ENCODE peak calls at places on chromosomes 6 and 20, in nine cellular contexts. G is stomach, A is coronary artery, W is heart left ventricle, Y is breast epithelium, U is Peyer's patch, P is AG04450, X is left lung, I is kidney. M is an unnamed sample.

GRCh38 chr20:46624941-46625340 is 26.3 kb downstream of the SLC13A3 start:
- DNase-seq in G (no peak), A (no peak), W (no peak), Y (no peak), U (no peak), P (no peak), X (no peak), I (no peak), M (no peak)

GRCh38 chr20:19457551-19457950 is 245.1 kb downstream of the SLC24A3 start:
- DNase-seq in G (no peak), A (no peak), W (no peak), Y (no peak), U (no peak), P (no peak), X (no peak), I (no peak), M (no peak)

GRCh38 chr6:118649918-118650499 is 1.4 kb downstream of the CEP85L start:
- DNase-seq in G (no peak), A (no peak), W (no peak), Y (no peak), U (no peak), P (no peak), X (no peak), I (no peak), M (no peak)

GRCh38 chr6:38133932-38134703 is 314.6 kb downstream of the ZFAND3 start:
- DNase-seq in G (no peak), A (no peak), W (no peak), Y (no peak), U (no peak), P (no peak), X (no peak), I (no peak), M (no peak)

GRCh38 chr6:84625510-84625909 is 138.9 kb downstream of the TBX18 start:
- DNase-seq in G (no peak), A (no peak), W (no peak), Y (no peak), U (no peak), P (no peak), X (no peak), I (no peak), M (no peak)

GRCh38 chr6:43826739-43827138 is 56.7 kb downstream of the VEGFA start:
- DNase-seq in G (no peak), A (no peak), W (no peak), Y (no peak), U (no peak), P (no peak), X (no peak), I (no peak), M (peak)

GRCh38 chr20:62195736-62196135 is 12.9 kb downstream of the MTG2 start:
- DNase-seq in G (no peak), A (no peak), W (peak), Y (no peak), U (peak), P (no peak), X (no peak), I (peak), M (no peak)

GRCh38 chr6:43070028-43070632 is 6.0 kb upstream of the PTK7 start:
- DNase-seq in G (no peak), A (no peak), W (no peak), Y (no peak), U (no peak), P (no peak), X (no peak), I (no peak), M (peak)

GRCh38 chr20:63204362-63204761 is 11.6 kb downstream of the YTHDF1 start:
- DNase-seq in G (no peak), A (no peak), W (no peak), Y (no peak), U (no peak), P (no peak), X (no peak), I (peak), M (no peak)

GRCh38 chr6:144283781-144284473 is 1.2 kb upstream of the UTRN start:
- DNase-seq in G (no peak), A (no peak), W (no peak), Y (no peak), U (no peak), P (no peak), X (no peak), I (no peak), M (no peak)

GRCh38 chr20:33183292-33183691 is 15.3 kb downstream of the BPIFA2 start:
- DNase-seq in G (no peak), A (no peak), W (no peak), Y (no peak), U (no peak), P (no peak), X (no peak), I (no peak), M (no peak)

GRCh38 chr20:63258826-63259225 is 4.6 kb upstream of the NKAIN4 start:
- DNase-seq in G (no peak), A (no peak), W (no peak), Y (no peak), U (no peak), P (no peak), X (no peak), I (no peak), M (no peak)

GRCh38 chr6:88166901-88167624 is 916 bp upstream of the CNR1 start:
- DNase-seq in G (no peak), A (no peak), W (peak), Y (no peak), U (no peak), P (no peak), X (no peak), I (peak), M (no peak)

GRCh38 chr20:57947421-57948176 is 237.8 kb upstream of the PMEPA1 start:
- DNase-seq in G (no peak), A (no peak), W (peak), Y (no peak), U (no peak), P (no peak), X (no peak), I (no peak), M (no peak)

GRCh38 chr6:11384531-11385309 is 152.3 kb upstream of the NEDD9 start:
- DNase-seq in G (no peak), A (no peak), W (no peak), Y (no peak), U (no peak), P (no peak), X (no peak), I (no peak), M (no peak)

GRCh38 chr6:12436683-12437082 is 146.5 kb downstream of the EDN1 start:
- DNase-seq in G (no peak), A (no peak), W (no peak), Y (no peak), U (no peak), P (no peak), X (no peak), I (no peak), M (no peak)

GRCh38 chr6:90000864-90001731 is 106.8 kb downstream of the GJA10 start:
- DNase-seq in G (no peak), A (no peak), W (no peak), Y (no peak), U (no peak), P (no peak), X (no peak), I (no peak), M (no peak)

GRCh38 chr6:166955121-166955864 is 1.1 kb downstream of the RNASET2 start:
- DNase-seq in G (peak), A (no peak), W (peak), Y (no peak), U (no peak), P (no peak), X (peak), I (no peak), M (peak)

GRCh38 chr6:122657601-122658000 is 47.4 kb downstream of the PKIB start:
- DNase-seq in G (no peak), A (no peak), W (no peak), Y (no peak), U (no peak), P (no peak), X (no peak), I (no peak), M (no peak)

GRCh38 chr20:63017076-63017825 is 10.5 kb upstream of the BHLHE23 start:
- DNase-seq in G (no peak), A (no peak), W (peak), Y (no peak), U (peak), P (no peak), X (no peak), I (peak), M (peak)

GRCh38 chr20:11978496-11978895 is 60.8 kb downstream of the BTBD3 start:
- DNase-seq in G (no peak), A (no peak), W (no peak), Y (no peak), U (no peak), P (no peak), X (no peak), I (no peak), M (no peak)
- H3K4me3 ChIP-seq in G (no peak), A (no peak), W (no peak), Y (no peak), U (no peak), P (no peak), X (no peak), I (no peak), M (no peak)

GRCh38 chr6:73129653-73130443 is 95.4 kb downstream of the KHDC1L start:
- DNase-seq in G (peak), A (peak), W (peak), Y (peak), U (peak), P (peak), X (peak), I (peak), M (peak)

GRCh38 chr6:73131706-73132105 is 93.6 kb downstream of the KHDC1L start:
- DNase-seq in G (no peak), A (no peak), W (no peak), Y (no peak), U (no peak), P (peak), X (no peak), I (no peak), M (no peak)

GRCh38 chr6:73139681-73140080 is 85.6 kb downstream of the KHDC1L start:
- DNase-seq in G (no peak), A (no peak), W (no peak), Y (no peak), U (no peak), P (no peak), X (no peak), I (no peak), M (no peak)

GRCh38 chr6:73134588-73134987 is 90.7 kb downstream of the KHDC1L start:
- DNase-seq in G (no peak), A (no peak), W (no peak), Y (no peak), U (no peak), P (no peak), X (no peak), I (no peak), M (peak)
- TF ChIP-seq CTCF in G (no peak), A (no peak), W (no peak), Y (no peak), U (no peak), P (peak), X (peak), I (no peak), M (peak)

GRCh38 chr6:112039431-112039770 is 14.5 kb upstream of the CCN6 start:
- DNase-seq in G (no peak), A (no peak), W (no peak), Y (no peak), U (no peak), P (no peak), X (no peak), I (no peak), M (no peak)
- H3K4me3 ChIP-seq in G (no peak), A (no peak), W (no peak), Y (no peak), U (no peak), P (no peak), X (no peak), I (no peak), M (no peak)

DNA sequence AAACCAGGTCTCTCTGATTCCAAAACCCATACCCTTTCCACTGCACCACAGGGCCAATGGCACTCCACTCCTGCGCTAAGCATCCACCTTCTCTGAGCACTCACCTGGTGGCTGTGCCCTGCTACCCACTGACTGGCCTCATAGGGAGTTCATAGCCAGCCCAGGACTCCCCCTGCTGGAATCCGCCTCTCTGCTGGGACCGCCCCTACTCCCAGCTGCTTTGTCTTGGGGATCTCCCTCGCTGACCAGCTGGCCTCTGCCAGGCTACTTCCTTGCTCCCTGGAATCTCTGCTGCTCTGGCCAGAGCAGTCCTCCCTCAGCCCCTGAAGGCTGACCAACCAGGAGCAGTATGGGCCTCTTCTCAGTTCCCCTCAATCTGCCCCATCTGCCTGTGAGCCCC is 129.7 kb downstream of the FAXC start:
- DNase-seq in G (peak), A (no peak), W (no peak), Y (no peak), U (no peak), P (no peak), X (no peak), I (no peak), M (peak)
- TF ChIP-seq CTCF in G (peak), A (no peak), W (no peak), Y (no peak), U (no peak), P (peak), X (no peak), I (peak), M (no peak)

DNA sequence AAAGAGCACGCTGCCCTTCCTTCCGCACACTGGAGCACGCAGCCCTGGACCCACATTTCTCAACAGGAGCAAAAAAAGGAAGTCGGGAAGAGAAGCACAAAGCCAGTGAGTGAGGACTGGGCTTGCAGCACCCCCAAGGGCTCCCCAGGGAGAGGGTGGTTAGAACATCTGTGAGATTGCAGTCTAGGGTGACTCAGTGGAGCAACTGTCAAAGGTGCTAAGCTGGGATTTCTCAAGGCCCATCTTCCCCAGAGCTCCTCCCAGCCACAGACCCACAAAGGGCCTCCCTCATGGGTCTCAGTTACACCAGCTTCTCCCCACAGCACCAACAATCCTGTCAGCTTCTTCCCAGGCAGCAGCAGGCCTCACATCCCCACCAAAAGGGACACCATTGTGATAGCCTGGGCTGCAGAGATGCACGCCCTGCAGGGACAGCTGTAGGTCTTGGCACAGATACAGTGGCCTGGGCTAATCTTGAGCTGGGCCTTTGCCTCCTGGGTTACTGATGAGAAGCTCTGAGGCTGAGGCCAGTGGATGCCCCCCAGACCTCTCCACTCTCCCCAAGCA is 39.6 kb upstream of the CD93 start:
- DNase-seq in G (no peak), A (no peak), W (peak), Y (no peak), U (peak), P (peak), X (peak), I (peak), M (no peak)
- H3K4me3 ChIP-seq in G (no peak), A (no peak), W (no peak), Y (no peak), U (no peak), P (no peak), X (no peak), I (no peak), M (no peak)

DNA sequence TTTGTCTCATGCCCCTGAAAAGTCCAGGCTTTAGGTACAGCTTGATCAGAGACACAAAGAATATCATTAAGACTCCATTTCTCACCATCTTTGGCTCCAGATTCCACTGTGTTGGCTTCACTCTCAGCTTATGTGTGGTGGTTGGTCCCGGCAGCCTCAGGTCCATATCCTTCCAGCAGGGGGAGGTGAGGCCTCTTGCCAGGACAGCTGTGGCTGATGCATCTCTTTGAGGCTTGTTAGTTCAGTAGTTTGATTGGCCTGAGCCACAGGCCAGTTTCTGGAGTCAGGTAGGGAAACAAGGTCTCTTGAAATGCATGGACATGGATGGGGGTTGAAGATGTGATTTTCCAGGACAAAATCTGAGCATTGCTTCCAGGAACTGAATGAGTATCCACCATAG is 62.4 kb downstream of the JAG1 start:
- DNase-seq in G (no peak), A (no peak), W (peak), Y (no peak), U (no peak), P (no peak), X (no peak), I (peak), M (peak)
- TF ChIP-seq CTCF in G (peak), A (no peak), W (peak), Y (peak), U (no peak), P (peak), X (no peak), I (peak), M (peak)

DNA sequence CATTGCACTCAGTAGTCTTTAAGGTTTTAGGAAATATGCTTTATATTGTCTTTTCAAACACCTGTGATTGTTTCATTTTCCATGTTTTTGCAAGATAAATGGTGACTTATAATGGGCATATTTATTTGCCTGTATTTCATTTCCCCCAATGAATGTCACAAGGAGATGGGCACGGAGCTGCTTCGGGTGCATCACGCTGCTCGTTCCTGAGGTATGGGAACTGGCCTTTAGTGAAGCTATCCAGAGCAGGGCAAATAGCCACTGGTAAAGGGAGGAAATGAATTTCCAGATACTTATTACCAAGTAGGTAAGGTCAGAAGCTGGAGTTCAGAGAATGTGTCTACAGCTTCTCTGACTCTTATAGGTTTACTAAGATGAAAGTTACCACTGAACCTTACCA is 3.7 kb downstream of the POU3F2 start:
- DNase-seq in G (no peak), A (no peak), W (no peak), Y (no peak), U (no peak), P (no peak), X (no peak), I (no peak), M (no peak)
- H3K4me3 ChIP-seq in G (no peak), A (no peak), W (no peak), Y (no peak), U (no peak), P (no peak), X (no peak), I (no peak), M (no peak)

GRCh38 chr6:141986457-141986856 is 146.3 kb upstream of the GJE1 start:
- DNase-seq in G (no peak), A (no peak), W (no peak), Y (no peak), U (no peak), P (no peak), X (no peak), I (no peak), M (no peak)

GRCh38 chr6:141990840-141991239 is 141.9 kb upstream of the GJE1 start:
- DNase-seq in G (no peak), A (no peak), W (no peak), Y (no peak), U (no peak), P (no peak), X (no peak), I (no peak), M (no peak)

GRCh38 chr6:141989706-141989959 is 143.1 kb upstream of the GJE1 start:
- DNase-seq in G (no peak), A (no peak), W (no peak), Y (no peak), U (no peak), P (no peak), X (no peak), I (no peak), M (no peak)

GRCh38 chr6:141988327-141988726 is 144.4 kb upstream of the GJE1 start:
- DNase-seq in G (no peak), A (no peak), W (no peak), Y (no peak), U (no peak), P (no peak), X (no peak), I (no peak), M (no peak)

GRCh38 chr6:141988954-141989705 is 143.6 kb upstream of the GJE1 start:
- DNase-seq in G (no peak), A (no peak), W (no peak), Y (no peak), U (no peak), P (peak), X (no peak), I (no peak), M (no peak)
- TF ChIP-seq CTCF in G (peak), A (no peak), W (no peak), Y (peak), U (no peak), P (peak), X (peak), I (peak), M (peak)

M was measured in Caco-2.